ENCODE peak calls at places on chromosome 1, in ten cellular contexts. I, J, R, Z, B, K, C, E, L and Y are unnamed samples.

GRCh38 chr1:19074361-19074901 is 118.0 kb upstream of the IFFO2 start:
- DNase-seq in I (no peak), J (no peak), R (peak; percentile 36), Z (no peak), B (no peak), K (no peak), C (no peak), E (peak; percentile 87), L (no peak), Y (no peak)

GRCh38 chr1:8197493-8198282 is 120.2 kb upstream of the SLC45A1 start:
- DNase-seq in I (no peak), J (peak; percentile 91), R (peak; percentile 99), Z (peak; percentile 72), B (peak; percentile 66), K (peak; percentile 94), C (peak; percentile 31), E (no peak), L (no peak), Y (no peak)

GRCh38 chr1:156385534-156386031 is 16.6 kb downstream of the RHBG start:
- DNase-seq in I (peak; percentile 77), J (peak; percentile 70), R (peak; percentile 52), Z (peak; percentile 61), B (peak; percentile 65), K (peak; percentile 32), C (peak; percentile 77), E (peak; percentile 67), L (peak; percentile 75), Y (peak; percentile 85)

GRCh38 chr1:207815913-207816312 is 64.1 kb downstream of the CD46 start:
- DNase-seq in I (no peak), J (no peak), R (peak; percentile 56), Z (no peak), B (no peak), K (peak; percentile 71), C (no peak), E (no peak), L (no peak), Y (no peak)

GRCh38 chr1:234368320-234369032 is 4.8 kb upstream of the COA6 start:
- DNase-seq in I (no peak), J (no peak), R (no peak), Z (no peak), B (no peak), K (no peak), C (no peak), E (no peak), L (no peak), Y (no peak)

GRCh38 chr1:224884428-224884827 is 45.0 kb upstream of the DNAH14 start:
- DNase-seq in I (no peak), J (peak; percentile 28), R (peak; percentile 61), Z (peak; percentile 82), B (no peak), K (no peak), C (no peak), E (no peak), L (no peak), Y (peak; percentile 46)

GRCh38 chr1:198773030-198773429 is 134.2 kb downstream of the PTPRC start:
- DNase-seq in I (no peak), J (no peak), R (no peak), Z (no peak), B (no peak), K (no peak), C (no peak), E (no peak), L (no peak), Y (no peak)

GRCh38 chr1:50793521-50793920 is 166.5 kb downstream of the FAF1 start:
- DNase-seq in I (no peak), J (no peak), R (no peak), Z (no peak), B (no peak), K (no peak), C (no peak), E (no peak), L (no peak), Y (no peak)

GRCh38 chr1:9753121-9753531 is 70.6 kb downstream of the CLSTN1 start:
- DNase-seq in I (no peak), J (no peak), R (peak; percentile 84), Z (no peak), B (peak; percentile 74), K (peak; percentile 66), C (peak; percentile 68), E (no peak), L (no peak), Y (peak; percentile 88)

GRCh38 chr1:164961714-164962113 is 394.8 kb downstream of the LMX1A start:
- DNase-seq in I (no peak), J (no peak), R (no peak), Z (no peak), B (no peak), K (peak; percentile 1), C (no peak), E (no peak), L (no peak), Y (no peak)

GRCh38 chr1:181166377-181167196 is 78.1 kb downstream of the IER5 start:
- DNase-seq in I (peak; percentile 67), J (peak; percentile 80), R (peak; percentile 63), Z (peak; percentile 48), B (peak; percentile 66), K (peak; percentile 66), C (peak; percentile 79), E (peak; percentile 65), L (peak; percentile 87), Y (peak; percentile 86)

GRCh38 chr1:226609836-226610455 is 61.4 kb downstream of the STUM start:
- DNase-seq in I (no peak), J (no peak), R (no peak), Z (no peak), B (no peak), K (no peak), C (no peak), E (no peak), L (peak; percentile 42), Y (peak; percentile 68)

GRCh38 chr1:1206376-1207253 is at the start of gene TNFRSF18:
- DNase-seq in I (peak; percentile 30), J (no peak), R (peak; percentile 17), Z (no peak), B (no peak), K (no peak), C (no peak), E (no peak), L (no peak), Y (peak; percentile 62)

GRCh38 chr1:212323065-212323464 is 37.9 kb downstream of the PPP2R5A start:
- DNase-seq in I (no peak), J (no peak), R (no peak), Z (no peak), B (no peak), K (no peak), C (no peak), E (peak; percentile 8), L (no peak), Y (no peak)

GRCh38 chr1:75765697-75766355 is 20.2 kb upstream of the RABGGTB start:
- DNase-seq in I (no peak), J (peak; percentile 14), R (peak; percentile 92), Z (peak; percentile 68), B (no peak), K (peak; percentile 62), C (no peak), E (no peak), L (no peak), Y (no peak)

GRCh38 chr1:166174108-166174507 is 7.3 kb upstream of the FAM78B start:
- DNase-seq in I (no peak), J (no peak), R (peak; percentile 50), Z (no peak), B (peak; percentile 23), K (peak; percentile 54), C (no peak), E (no peak), L (no peak), Y (peak; percentile 12)

DNA sequence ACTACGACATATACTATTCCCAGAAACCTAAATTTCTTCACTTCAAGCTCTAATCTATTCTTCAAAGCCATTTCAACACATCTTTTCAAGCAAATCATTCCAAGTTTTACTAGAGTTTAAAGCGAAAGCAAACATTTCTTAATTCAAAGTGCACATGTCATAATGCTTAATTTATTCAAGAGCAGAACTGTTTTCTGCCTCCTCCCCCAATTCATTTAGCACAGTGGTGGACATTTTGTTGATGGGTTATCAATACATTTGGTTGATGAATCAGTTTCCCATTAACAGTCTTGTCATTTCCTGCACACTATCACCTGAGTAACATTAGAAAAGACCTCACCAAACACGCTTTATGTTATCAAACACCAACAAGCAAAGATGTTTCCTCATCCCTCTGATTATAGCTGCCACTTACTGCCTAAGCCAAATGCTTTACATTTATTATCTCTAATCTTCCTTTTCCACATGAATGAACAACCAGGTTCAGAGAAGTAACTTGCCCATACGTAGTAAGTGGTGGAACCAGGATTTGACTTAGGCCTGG is 2.0 kb downstream of the SRSF4 start:
- DNase-seq in I (no peak), J (no peak), R (no peak), Z (no peak), B (no peak), K (no peak), C (no peak), E (no peak), L (no peak), Y (no peak)
- H3K4me3 ChIP-seq in I (peak overlapping the region; percentile 91), J (peak overlapping the region; percentile 86), R (peak overlapping the region; percentile 79), Z (peak overlapping the region; percentile 94), B (no peak overlapping the region), K (peak overlapping the region; percentile 92), C (peak overlapping the region; percentile 92), E (peak overlapping the region; percentile 99), L (peak overlapping the region; percentile 99), Y (peak overlapping the region; percentile 95)

GRCh38 chr1:2314297-2314802 is 77.0 kb downstream of the MORN1 start:
- DNase-seq in I (peak; percentile 73), J (peak; percentile 46), R (peak; percentile 55), Z (peak; percentile 74), B (peak; percentile 68), K (no peak), C (peak; percentile 40), E (no peak), L (no peak), Y (peak; percentile 92)
- H3K27ac ChIP-seq in I (peak overlapping the region; percentile 84), J (peak overlapping the region; percentile 100), R (peak overlapping the region; percentile 54), Z (peak overlapping the region; percentile 91), B (peak overlapping the region; percentile 78), K (no peak overlapping the region), C (peak overlapping the region; percentile 74), E (peak overlapping the region; percentile 72), L (no peak overlapping the region), Y (peak overlapping the region; percentile 95)

DNA sequence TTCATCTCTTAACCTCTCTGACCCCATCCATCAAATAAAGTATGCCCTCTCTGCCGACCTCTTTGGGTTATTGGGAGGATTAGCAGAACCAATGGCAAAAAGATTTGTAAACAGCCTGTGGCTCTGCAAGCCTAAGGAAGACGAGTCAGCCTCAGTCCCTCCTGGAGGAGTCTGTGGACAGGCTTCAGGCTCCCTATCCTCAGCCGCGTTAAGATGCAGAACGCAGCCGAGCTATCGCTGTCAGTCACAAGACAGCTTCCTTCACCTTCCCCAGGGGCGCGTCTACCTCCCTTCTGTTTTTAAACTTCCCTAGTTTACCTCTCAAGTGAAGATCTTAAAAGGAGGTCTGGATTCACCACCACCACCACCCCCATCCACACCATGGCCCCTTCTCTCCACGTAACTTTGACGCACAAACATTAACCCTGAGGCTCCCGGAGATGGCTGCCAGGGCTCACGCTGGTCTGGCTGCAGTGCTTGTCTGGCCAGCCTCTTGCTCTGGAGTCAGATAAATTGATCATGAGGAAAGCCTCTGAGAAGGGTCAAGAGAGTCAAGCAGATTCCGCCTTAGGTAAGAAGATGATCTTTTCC is 767 bp downstream of the CAMK1G start:
- DNase-seq in I (no peak), J (no peak), R (no peak), Z (no peak), B (no peak), K (no peak), C (no peak), E (no peak), L (no peak), Y (no peak)
- H3K4me3 ChIP-seq in I (no peak overlapping the region), J (no peak overlapping the region), R (peak overlapping the region; percentile 35), Z (no peak overlapping the region), B (no peak overlapping the region), K (no peak overlapping the region), C (peak overlapping the region; percentile 49), E (no peak overlapping the region), L (no peak overlapping the region), Y (peak overlapping the region; percentile 38)

GRCh38 chr1:93339171-93339697 is 6.5 kb upstream of the DR1 start:
- DNase-seq in I (no peak), J (no peak), R (no peak), Z (no peak), B (no peak), K (no peak), C (no peak), E (no peak), L (no peak), Y (no peak)
- H3K27ac ChIP-seq in I (no peak overlapping the region), J (peak overlapping the region; percentile 54), R (no peak overlapping the region), Z (peak overlapping the region; percentile 92), B (no peak overlapping the region), K (peak overlapping the region; percentile 13), C (no peak overlapping the region), E (no peak overlapping the region), L (no peak overlapping the region), Y (no peak overlapping the region)